ENCODE peak calls at places on chromosomes 1 and 21, in six cellular contexts. W, G, N, R, E and Q are unnamed samples.

GRCh38 chr21:27564684-27565280 is 597.9 kb upstream of the ADAMTS5 start:
- DNase-seq in E (peak), R (peak), N (peak), W (no peak), G (peak), Q (peak)

GRCh38 chr1:222926566-222926965 is 111.7 kb downstream of the DISP1 start:
- DNase-seq in W (no peak), E (peak), G (no peak), N (no peak), R (peak), Q (no peak)

GRCh38 chr1:66480162-66480561 is 53.8 kb upstream of the SGIP1 start:
- DNase-seq in G (no peak), R (no peak), W (no peak), N (no peak), E (no peak), Q (no peak)

GRCh38 chr1:43329995-43330751 is 7.4 kb upstream of the MPL start:
- DNase-seq in R (peak), G (no peak), E (peak), W (no peak), N (peak), Q (no peak)

GRCh38 chr1:68140536-68140935 is 90.1 kb upstream of the DIRAS3 start:
- DNase-seq in W (no peak), R (no peak), G (no peak), N (no peak), E (peak), Q (no peak)

GRCh38 chr21:45411810-45412206 is 6.8 kb downstream of the COL18A1 start:
- DNase-seq in E (no peak), N (no peak), W (no peak), R (no peak), G (no peak), Q (no peak)

GRCh38 chr1:47915677-47916353 is 81.4 kb downstream of the TRABD2B start:
- DNase-seq in N (peak), E (no peak), R (no peak), W (no peak), G (peak), Q (no peak)

GRCh38 chr1:172647110-172647564 is 11.8 kb upstream of the FASLG start:
- DNase-seq in W (no peak), N (peak), E (no peak), R (no peak), G (no peak), Q (no peak)

GRCh38 chr1:58809327-58810040 is 25.6 kb upstream of the JUN start:
- DNase-seq in W (no peak), G (no peak), R (no peak), E (peak), N (no peak), Q (no peak)

GRCh38 chr1:1144843-1145546 is 28.7 kb upstream of the TTLL10 start:
- DNase-seq in E (no peak), G (no peak), N (no peak), R (no peak), W (no peak), Q (no peak)

GRCh38 chr1:26459573-26460031 is 12.6 kb upstream of the HMGN2 start:
- DNase-seq in W (no peak), N (no peak), R (no peak), G (no peak), E (no peak), Q (no peak)

GRCh38 chr1:156368889-156369684 is at the start of gene RHBG:
- DNase-seq in G (peak), R (peak), E (peak), N (peak), W (no peak), Q (peak)

GRCh38 chr1:241640867-241641542 is 836 bp upstream of the CHML start:
- DNase-seq in R (peak), G (no peak), W (no peak), N (no peak), E (no peak), Q (peak)

GRCh38 chr1:19079983-19080472 is 123.6 kb upstream of the IFFO2 start:
- DNase-seq in W (no peak), E (no peak), G (no peak), R (peak), N (no peak), Q (no peak)

GRCh38 chr1:154466879-154467767 is 34.9 kb upstream of the TDRD10 start:
- DNase-seq in N (peak), G (no peak), W (no peak), R (no peak), E (no peak), Q (no peak)

GRCh38 chr1:2494323-2494693 is 18.2 kb downstream of the PLCH2 start:
- DNase-seq in R (peak), G (no peak), W (peak), N (no peak), E (peak), Q (no peak)

GRCh38 chr21:44924611-44925010 is 3.9 kb upstream of the ITGB2 start:
- DNase-seq in R (no peak), E (no peak), G (no peak), W (no peak), N (no peak), Q (no peak)

GRCh38 chr1:157153743-157154142 is 15.5 kb upstream of the ETV3 start:
- DNase-seq in W (no peak), N (no peak), G (no peak), E (no peak), R (no peak), Q (no peak)

GRCh38 chr1:40844079-40844478 is 18.1 kb downstream of the CITED4 start:
- DNase-seq in N (no peak), R (no peak), W (no peak), E (no peak), G (no peak), Q (peak)

GRCh38 chr1:207659545-207660148 is 14.7 kb downstream of the CR1L start:
- DNase-seq in N (no peak), E (no peak), G (no peak), W (no peak), R (peak), Q (no peak)

GRCh38 chr1:229597877-229598276 is 28.0 kb downstream of the TAF5L start:
- DNase-seq in R (no peak), G (no peak), N (no peak), E (peak), W (no peak), Q (no peak)

GRCh38 chr1:47710075-47711071 is 272.5 kb downstream of the FOXD2 start:
- DNase-seq in R (peak), W (peak), E (peak), G (peak), N (peak), Q (peak)

GRCh38 chr1:43952731-43953350 is 6.1 kb downstream of the IPO13 start:
- DNase-seq in N (peak), R (no peak), W (no peak), G (peak), E (no peak), Q (no peak)

GRCh38 chr1:218459450-218459849 is 114.3 kb downstream of the TGFB2 start:
- DNase-seq in E (no peak), G (peak), N (peak), W (no peak), R (no peak), Q (no peak)

GRCh38 chr1:112701227-112702066 is 5.5 kb downstream of the RHOC start:
- DNase-seq in G (no peak), W (no peak), N (no peak), R (no peak), E (no peak), Q (no peak)

GRCh38 chr1:223700942-223701637 is 11.2 kb upstream of the CAPN2 start:
- DNase-seq in N (no peak), E (peak), W (peak), R (peak), G (no peak), Q (no peak)

GRCh38 chr1:116330342-116330652 is 42.7 kb upstream of the ATP1A1 start:
- DNase-seq in R (peak), N (no peak), G (no peak), E (no peak), W (no peak), Q (peak)

GRCh38 chr21:38637161-38637560 is 138.9 kb upstream of the ERG start:
- DNase-seq in R (no peak), E (peak), W (no peak), N (no peak), G (no peak), Q (no peak)

GRCh38 chr21:38628426-38628825 is 130.1 kb upstream of the ERG start:
- DNase-seq in G (no peak), E (no peak), W (no peak), R (no peak), N (peak), Q (no peak)

GRCh38 chr21:38626311-38626710 is 128.0 kb upstream of the ERG start:
- DNase-seq in E (no peak), N (no peak), W (no peak), G (no peak), R (no peak), Q (no peak)

GRCh38 chr21:38631171-38631570 is 132.9 kb upstream of the ERG start:
- DNase-seq in R (no peak), W (no peak), N (no peak), G (no peak), E (peak), Q (no peak)

GRCh38 chr21:38631676-38632075 is 133.4 kb upstream of the ERG start:
- DNase-seq in R (no peak), E (peak), G (no peak), W (no peak), N (no peak), Q (no peak)
- TF ChIP-seq EZH2phosphoT487 in R (no peak), E (no peak), G (no peak), W (no peak), N (no peak), Q (no peak)

DNA sequence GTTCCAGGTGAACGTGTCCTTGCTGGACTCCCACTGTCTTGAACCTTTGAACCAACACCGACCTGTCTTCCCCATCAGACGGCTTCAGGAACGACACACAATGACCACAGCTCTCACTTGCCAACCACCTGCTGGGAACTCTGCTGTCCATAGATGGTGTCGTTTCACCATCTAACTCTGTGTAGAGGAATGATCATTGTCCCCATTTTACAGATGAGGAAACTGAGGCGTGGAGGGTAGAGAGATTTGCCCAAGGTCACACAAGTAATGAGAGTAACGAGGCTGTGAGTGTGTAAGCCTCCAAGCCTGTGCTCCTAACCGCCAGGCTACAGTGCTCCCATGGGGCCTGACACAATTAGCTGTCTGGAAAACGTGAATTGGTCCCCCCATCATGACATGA is 9.9 kb upstream of the PLEKHG5 start:
- DNase-seq in G (no peak), E (no peak), W (no peak), R (no peak), N (no peak), Q (no peak)
- H3K27ac ChIP-seq in G (no peak), E (no peak), W (no peak), R (no peak), N (no peak), Q (no peak)

GRCh38 chr21:15023782-15024181 is 41.0 kb downstream of the NRIP1 start:
- DNase-seq in N (no peak), G (no peak), E (peak), W (no peak), R (no peak), Q (no peak)
- TF ChIP-seq EZH2phosphoT487 in N (no peak), G (no peak), E (no peak), W (no peak), R (no peak), Q (no peak)

DNA sequence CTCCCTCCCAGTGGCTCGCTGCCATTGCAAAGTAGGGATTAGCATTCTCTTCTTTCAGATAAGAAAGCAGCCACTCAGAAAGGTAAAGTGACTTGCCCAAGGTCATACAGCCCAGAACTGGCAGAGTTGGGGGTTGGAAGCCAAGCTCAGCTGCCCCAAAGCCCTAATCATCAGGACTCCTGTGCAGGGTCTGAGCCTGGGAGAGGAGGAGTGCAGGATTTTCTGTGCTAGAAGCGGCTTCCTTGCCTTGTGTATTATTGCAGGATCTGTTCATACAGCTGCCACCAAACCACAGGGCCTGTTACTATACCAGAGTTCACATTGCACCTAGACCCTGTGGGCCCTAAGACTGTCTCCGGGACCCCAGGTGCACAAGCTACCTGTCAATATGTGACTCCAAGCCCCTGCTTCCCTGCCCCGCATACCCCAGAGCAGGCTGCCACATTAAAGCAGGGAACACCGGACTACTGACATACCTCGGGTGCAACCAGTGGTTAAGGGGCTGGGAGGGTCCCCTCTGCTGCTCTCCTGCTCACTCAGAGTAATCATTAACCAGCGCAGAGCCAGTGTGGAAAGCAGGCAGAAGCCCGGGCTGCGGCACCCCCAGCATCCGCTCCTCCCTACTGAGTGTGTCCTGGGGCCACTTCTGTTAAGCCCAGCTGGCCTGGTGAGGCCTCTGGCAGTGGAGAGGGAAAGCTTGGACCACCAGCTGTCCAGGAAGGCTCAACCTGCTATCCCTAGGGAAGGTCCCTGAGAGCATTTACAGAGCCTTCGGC is 15.8 kb downstream of the HSPG2 start:
- DNase-seq in N (no peak), E (no peak), G (no peak), W (no peak), R (no peak), Q (no peak)
- H3K27ac ChIP-seq in N (peak), E (peak), G (no peak), W (no peak), R (no peak), Q (no peak)

DNA sequence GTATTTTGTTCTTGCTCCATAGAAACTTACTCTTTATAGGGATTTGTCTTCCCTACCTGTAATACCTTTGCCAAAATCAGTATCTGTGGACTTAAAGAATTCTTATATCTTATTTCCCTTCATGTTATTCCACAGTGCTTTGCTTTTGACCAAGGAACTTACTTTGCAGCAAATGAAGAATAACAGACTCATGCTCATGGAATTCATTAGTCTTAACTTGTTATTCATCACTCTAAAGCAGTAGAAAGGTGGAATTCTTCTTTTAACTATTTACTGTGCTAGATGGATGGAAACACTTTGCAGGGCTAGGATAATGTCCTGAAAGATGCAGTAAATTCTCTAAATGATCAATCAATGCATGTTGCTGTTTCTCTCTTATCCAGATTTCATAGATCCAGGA is 45.8 kb downstream of the DUSP10 start:
- DNase-seq in R (peak), W (no peak), E (peak), G (no peak), N (no peak), Q (no peak)
- TF ChIP-seq EZH2phosphoT487 in R (no peak), W (no peak), E (no peak), G (no peak), N (no peak), Q (no peak)

GRCh38 chr1:201717286-201717685 is 111.7 kb upstream of the IPO9 start:
- DNase-seq in G (no peak), R (no peak), E (no peak), N (no peak), W (no peak), Q (no peak)
- H3K27ac ChIP-seq in G (no peak), R (no peak), E (peak), N (no peak), W (no peak), Q (no peak)